ENCODE peak calls at places on chromosome 12, in seven cellular contexts. O is HCT116, X is T47D, Y is H1, V is GM12878, Z is SK-N-SH, S is HepG2. D is an unnamed sample.

GRCh38 chr12:95481072-95481471 is 7.1 kb downstream of the METAP2 start:
- DNase-seq in O (no peak), X (no peak), Y (no peak), V (no peak), Z (no peak), S (no peak), D (no peak)

GRCh38 chr12:88663001-88663400 is 82.7 kb upstream of the KITLG start:
- DNase-seq in O (no peak), X (no peak), Y (no peak), V (no peak), Z (no peak), S (no peak), D (no peak)

GRCh38 chr12:113333111-113333750 is 1.7 kb downstream of the SLC8B1 start:
- DNase-seq in O (no peak), X (no peak), Y (no peak), V (no peak), Z (no peak), S (no peak), D (no peak)

GRCh38 chr12:122099280-122099749 is 20.8 kb downstream of the MLXIP start:
- DNase-seq in O (no peak), X (no peak), Y (no peak), V (no peak), Z (no peak), S (no peak), D (no peak)

GRCh38 chr12:95970905-95971304 is 25.2 kb downstream of the HAL start:
- DNase-seq in O (no peak), X (no peak), Y (peak), V (no peak), Z (no peak), S (no peak), D (no peak)

GRCh38 chr12:131494141-131494733 is 216.7 kb upstream of the SFSWAP start:
- DNase-seq in O (no peak), X (no peak), Y (no peak), V (no peak), Z (no peak), S (no peak), D (no peak)

GRCh38 chr12:55933158-55933798 is 2.3 kb downstream of the DGKA start:
- DNase-seq in O (peak), X (no peak), Y (no peak), V (no peak), Z (no peak), S (no peak), D (no peak)

GRCh38 chr12:108694812-108695278 is 36.5 kb downstream of the CORO1C start:
- DNase-seq in O (no peak), X (no peak), Y (no peak), V (no peak), Z (no peak), S (no peak), D (peak)

GRCh38 chr12:89880695-89881350 is 172.2 kb upstream of the ATP2B1 start:
- DNase-seq in O (no peak), X (no peak), Y (no peak), V (peak), Z (no peak), S (no peak), D (no peak)

GRCh38 chr12:69570000-69570516 is 15.2 kb upstream of the CCT2 start:
- DNase-seq in O (peak), X (no peak), Y (no peak), V (no peak), Z (no peak), S (no peak), D (no peak)

GRCh38 chr12:84638811-84639368 is 273.7 kb downstream of the SLC6A15 start:
- DNase-seq in O (no peak), X (no peak), Y (no peak), V (no peak), Z (no peak), S (no peak), D (no peak)

GRCh38 chr12:132271755-132272092 is 57.7 kb downstream of the GALNT9 start:
- DNase-seq in O (no peak), X (no peak), Y (no peak), V (no peak), Z (no peak), S (no peak), D (no peak)

GRCh38 chr12:120972870-120973543 is 5.3 kb upstream of the HNF1A start:
- DNase-seq in O (no peak), X (peak), Y (peak), V (no peak), Z (no peak), S (peak), D (no peak)

GRCh38 chr12:107568718-107569117 is 116.9 kb upstream of the PWP1 start:
- DNase-seq in O (no peak), X (no peak), Y (no peak), V (no peak), Z (no peak), S (no peak), D (no peak)

GRCh38 chr12:16606936-16607335 is 974 bp upstream of the LMO3 start:
- DNase-seq in O (no peak), X (no peak), Y (no peak), V (no peak), Z (no peak), S (no peak), D (no peak)

GRCh38 chr12:120710805-120711296 is 593 bp downstream of the UNC119B start:
- DNase-seq in O (no peak), X (peak), Y (no peak), V (no peak), Z (peak), S (no peak), D (peak)

GRCh38 chr12:132063491-132063890 is 80.6 kb downstream of the DDX51 start:
- DNase-seq in O (no peak), X (no peak), Y (no peak), V (no peak), Z (no peak), S (no peak), D (no peak)

GRCh38 chr12:108972226-108972757 is 48.6 kb downstream of the SVOP start:
- DNase-seq in O (no peak), X (peak), Y (no peak), V (no peak), Z (no peak), S (no peak), D (no peak)

GRCh38 chr12:42684171-42685071 is 94.9 kb upstream of the PRICKLE1 start:
- DNase-seq in O (no peak), X (no peak), Y (no peak), V (no peak), Z (no peak), S (no peak), D (no peak)

GRCh38 chr12:84910549-84911241 is 1.9 kb downstream of the SLC6A15 start:
- DNase-seq in O (no peak), X (peak), Y (no peak), V (no peak), Z (peak), S (no peak), D (no peak)

GRCh38 chr12:63989301-63989845 is 144.9 kb downstream of the SRGAP1 start:
- DNase-seq in O (no peak), X (peak), Y (no peak), V (no peak), Z (no peak), S (peak), D (no peak)

GRCh38 chr12:103821773-103822172 is 19.3 kb downstream of the NT5DC3 start:
- DNase-seq in O (no peak), X (no peak), Y (no peak), V (no peak), Z (no peak), S (no peak), D (no peak)

GRCh38 chr12:99111600-99111999 is 466.5 kb downstream of the APAF1 start:
- DNase-seq in O (no peak), X (peak), Y (no peak), V (no peak), Z (no peak), S (no peak), D (no peak)

GRCh38 chr12:114866331-114866730 is 182.4 kb upstream of the TBX3 start:
- DNase-seq in O (no peak), X (peak), Y (no peak), V (no peak), Z (no peak), S (no peak), D (peak)

GRCh38 chr12:116797885-116798284 is 59.8 kb downstream of the RNFT2 start:
- DNase-seq in O (no peak), X (no peak), Y (no peak), V (no peak), Z (no peak), S (no peak), D (no peak)

GRCh38 chr12:28222081-28222700 is 31.9 kb downstream of the CCDC91 start:
- DNase-seq in O (no peak), X (no peak), Y (no peak), V (no peak), Z (no peak), S (no peak), D (no peak)

GRCh38 chr12:131003036-131003435 is 49.3 kb downstream of the ADGRD1 start:
- DNase-seq in O (no peak), X (no peak), Y (no peak), V (no peak), Z (no peak), S (no peak), D (no peak)

GRCh38 chr12:27549231-27549800 is 25.3 kb downstream of the PPFIBP1 start:
- DNase-seq in O (peak), X (no peak), Y (no peak), V (no peak), Z (no peak), S (peak), D (no peak)

GRCh38 chr12:129195081-129195480 is 341.8 kb downstream of the GLT1D1 start:
- DNase-seq in O (no peak), X (no peak), Y (no peak), V (no peak), Z (no peak), S (no peak), D (no peak)

GRCh38 chr12:110245278-110245868 is 35.7 kb upstream of the ATP2A2 start:
- DNase-seq in O (no peak), X (peak), Y (no peak), V (no peak), Z (peak), S (peak), D (no peak)

GRCh38 chr12:46237381-46238045 is 31.3 kb downstream of the SLC38A1 start:
- DNase-seq in O (no peak), X (no peak), Y (no peak), V (no peak), Z (no peak), S (no peak), D (no peak)

GRCh38 chr12:60415361-60415760 is 819.5 kb downstream of the SLC16A7 start:
- DNase-seq in O (no peak), X (no peak), Y (no peak), V (no peak), Z (no peak), S (no peak), D (no peak)

GRCh38 chr12:51683763-51684357 is 92.8 kb downstream of the SCN8A start:
- DNase-seq in O (no peak), X (peak), Y (no peak), V (no peak), Z (no peak), S (no peak), D (no peak)

GRCh38 chr12:28767836-28768348 is 381.2 kb upstream of the FAR2 start:
- DNase-seq in O (no peak), X (no peak), Y (no peak), V (no peak), Z (no peak), S (no peak), D (no peak)

DNA sequence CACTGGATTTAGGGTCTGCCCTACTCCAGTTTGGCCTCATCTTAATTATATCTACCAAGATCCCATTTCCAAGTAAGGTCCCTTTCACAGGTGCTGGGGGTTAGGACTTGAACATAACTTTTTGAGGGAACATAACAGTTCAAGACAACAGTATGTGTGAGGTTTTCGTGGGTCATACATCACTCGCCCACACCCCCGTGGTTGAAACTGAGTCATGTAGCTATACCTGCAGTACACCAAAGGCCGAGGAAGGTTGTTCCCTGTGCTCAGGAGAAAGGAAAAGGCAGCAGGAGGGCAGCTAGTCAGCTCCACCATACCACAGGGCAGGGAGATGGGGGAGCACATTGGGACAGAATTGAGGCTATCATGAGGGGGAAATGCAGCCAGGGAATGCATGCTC is 167.0 kb downstream of the PPM1H start:
- DNase-seq in O (no peak), X (no peak), Y (no peak), V (no peak), Z (no peak), S (no peak), D (no peak)
- TF ChIP-seq JUND in O (no peak), X (no peak), Y (no peak), V (no peak), Z (no peak), S (no peak), D (no peak)

GRCh38 chr12:91882910-91883309 is 262.7 kb downstream of the BTG1 start:
- DNase-seq in O (no peak), X (no peak), Y (no peak), V (no peak), Z (no peak), S (no peak), D (no peak)

GRCh38 chr12:91871751-91872150 is 273.9 kb downstream of the BTG1 start:
- DNase-seq in O (no peak), X (no peak), Y (no peak), V (no peak), Z (no peak), S (no peak), D (no peak)

GRCh38 chr12:91874086-91874865 is 271.4 kb downstream of the BTG1 start:
- DNase-seq in O (no peak), X (no peak), Y (no peak), V (no peak), Z (no peak), S (no peak), D (no peak)

GRCh38 chr12:91877461-91878230 is 268.0 kb downstream of the BTG1 start:
- DNase-seq in O (no peak), X (no peak), Y (no peak), V (no peak), Z (no peak), S (no peak), D (no peak)

GRCh38 chr12:91877022-91877421 is 268.6 kb downstream of the BTG1 start:
- DNase-seq in O (no peak), X (no peak), Y (no peak), V (peak), Z (no peak), S (no peak), D (no peak)
- TF ChIP-seq JUND in O (no peak), X (no peak), Y (no peak), V (no peak), Z (no peak), S (no peak), D (no peak)

DNA sequence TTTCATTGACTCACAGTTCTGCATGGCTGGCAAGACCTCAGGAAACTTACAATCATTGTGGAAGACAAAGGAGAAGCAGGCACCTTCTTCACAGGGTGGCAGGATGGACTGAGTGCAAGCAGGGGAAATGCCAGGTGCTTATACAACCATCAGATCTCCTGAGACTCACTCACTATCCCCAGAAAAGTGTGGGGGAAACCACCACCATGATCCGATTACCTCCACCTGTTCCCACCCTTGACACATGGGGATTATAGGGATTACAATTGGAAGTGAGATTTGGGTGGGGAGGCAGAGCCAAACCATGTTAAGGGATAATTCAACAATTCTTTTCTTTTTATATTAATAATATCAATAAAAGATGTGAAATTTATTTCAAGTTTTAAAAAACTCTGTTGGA is 34.1 kb downstream of the CNTN1 start:
- DNase-seq in O (no peak), X (no peak), Y (no peak), V (no peak), Z (no peak), S (no peak), D (no peak)
- TF ChIP-seq JUND in O (no peak), X (no peak), Y (no peak), V (no peak), Z (no peak), S (no peak), D (no peak)

DNA sequence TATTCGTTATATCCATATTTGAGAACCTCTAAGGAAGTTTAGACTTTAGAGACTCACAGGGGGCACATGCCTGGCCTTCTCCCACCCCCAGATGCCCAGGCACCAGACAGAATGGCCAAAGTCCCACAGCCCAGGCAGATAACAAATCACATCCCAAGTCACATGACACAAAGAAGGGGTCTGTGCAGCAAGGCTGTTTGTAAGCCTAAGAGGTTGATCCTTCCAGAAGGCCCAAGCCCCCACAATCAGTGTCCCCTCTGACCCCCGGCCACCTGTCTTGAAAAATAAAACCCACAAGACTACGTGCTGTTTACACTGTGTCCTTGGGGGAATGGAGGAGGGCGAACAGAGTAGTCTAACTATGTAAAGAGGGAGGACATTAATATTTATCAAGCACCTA is 5.1 kb downstream of the CTDSP2 start:
- DNase-seq in O (no peak), X (no peak), Y (no peak), V (no peak), Z (peak), S (no peak), D (no peak)
- TF ChIP-seq JUND in O (no peak), X (no peak), Y (no peak), V (no peak), Z (no peak), S (no peak), D (no peak)

GRCh38 chr12:2886768-2887450 is 3.8 kb upstream of the TULP3 start:
- DNase-seq in O (no peak), X (no peak), Y (no peak), V (no peak), Z (no peak), S (peak), D (no peak)
- TF ChIP-seq JUND in O (no peak), X (no peak), Y (no peak), V (no peak), Z (no peak), S (no peak), D (no peak)

DNA sequence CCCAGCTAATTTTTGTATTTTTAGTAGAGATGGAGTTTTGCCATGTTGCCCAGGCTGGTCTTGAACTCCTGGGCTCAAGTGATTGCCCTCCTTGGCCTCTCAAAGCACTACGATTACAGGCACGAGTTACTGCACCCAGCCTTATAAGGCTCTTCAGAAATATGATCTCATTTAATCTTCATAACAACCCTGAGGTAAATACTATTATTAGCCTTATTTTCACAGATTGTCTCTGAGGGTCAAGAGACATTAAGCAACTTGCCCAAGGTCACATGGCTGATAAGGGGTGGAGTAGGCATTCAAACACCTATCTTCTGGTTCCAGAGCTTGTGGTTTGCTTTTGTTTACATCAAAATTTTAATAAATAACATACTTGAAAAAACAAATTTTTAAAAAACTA is 5.2 kb downstream of the PRKAG1 start:
- DNase-seq in O (no peak), X (no peak), Y (no peak), V (no peak), Z (no peak), S (no peak), D (no peak)
- TF ChIP-seq JUND in O (no peak), X (no peak), Y (no peak), V (no peak), Z (no peak), S (no peak), D (no peak)

GRCh38 chr12:53506881-53507719 is at the start of gene NPFF:
- DNase-seq in O (no peak), X (no peak), Y (no peak), V (no peak), Z (no peak), S (no peak), D (no peak)

GRCh38 chr12:53505086-53505485 is 2.2 kb downstream of the NPFF start:
- DNase-seq in O (no peak), X (no peak), Y (no peak), V (no peak), Z (no peak), S (no peak), D (no peak)

GRCh38 chr12:53506450-53506785 is 866 bp downstream of the NPFF start:
- DNase-seq in O (no peak), X (no peak), Y (no peak), V (no peak), Z (no peak), S (no peak), D (no peak)

GRCh38 chr12:53504004-53504920 is 3.0 kb downstream of the NPFF start:
- DNase-seq in O (no peak), X (no peak), Y (no peak), V (no peak), Z (no peak), S (no peak), D (no peak)

GRCh38 chr12:53505555-53506449 is 1.5 kb downstream of the NPFF start:
- DNase-seq in O (no peak), X (no peak), Y (no peak), V (no peak), Z (no peak), S (no peak), D (no peak)
- TF ChIP-seq JUND in O (no peak), X (no peak), Y (no peak), V (no peak), Z (no peak), S (no peak), D (no peak)